ENCODE peak calls at places on chromosome 6, in six cellular contexts. X is NCI-H69, H is GM23248, Q is GM04504, U is iris pigment epithelial cell, Y is RWPE1. L is an unnamed sample.

GRCh38 chr6:12968290-12968689 is 251.7 kb downstream of the PHACTR1 start:
- DNase-seq in H (peak; percentile 6), X (no peak), U (no peak), Y (no peak), Q (no peak), L (no peak)

GRCh38 chr6:124753562-124753961 is 208.7 kb upstream of the RNF217 start:
- DNase-seq in X (peak; percentile 34), Q (no peak), H (no peak), Y (no peak), U (no peak), L (no peak)

GRCh38 chr6:168625602-168626001 is 184.6 kb downstream of the SMOC2 start:
- DNase-seq in Q (no peak), X (no peak), Y (no peak), U (no peak), H (no peak), L (no peak)

GRCh38 chr6:138287144-138287955 is 69.1 kb upstream of the PBOV1 start:
- DNase-seq in Y (no peak), U (peak; percentile 30), H (peak; percentile 52), Q (no peak), X (peak; percentile 79), L (peak; percentile 41)

GRCh38 chr6:26031151-26031594 is 56.1 kb upstream of the HFE start:
- DNase-seq in U (no peak), Y (no peak), Q (no peak), H (no peak), X (peak; percentile 81), L (peak; percentile 66)

GRCh38 chr6:75693534-75693933 is 55.5 kb upstream of the MYO6 start:
- DNase-seq in H (peak; percentile 36), Y (no peak), U (peak; percentile 87), Q (no peak), X (no peak), L (peak; percentile 37)

GRCh38 chr6:124028117-124028516 is 224.5 kb downstream of the NKAIN2 start:
- DNase-seq in Y (no peak), X (peak; percentile 34), Q (no peak), H (no peak), U (no peak), L (no peak)

GRCh38 chr6:100506651-100507050 is 41.9 kb upstream of the SIM1 start:
- DNase-seq in X (no peak), H (no peak), Y (no peak), U (peak; percentile 77), Q (no peak), L (peak; percentile 32)

GRCh38 chr6:65289491-65289890 is 417.5 kb downstream of the EYS start:
- DNase-seq in U (peak; percentile 30), H (no peak), Q (no peak), X (peak; percentile 11), Y (peak; percentile 8), L (no peak)

GRCh38 chr6:73131706-73132105 is 93.6 kb downstream of the KHDC1L start:
- DNase-seq in U (peak; percentile 25), Q (no peak), H (peak; percentile 53), X (peak; percentile 12), Y (peak; percentile 25), L (peak; percentile 66)